ENCODE peak calls at places on chromosomes 3 and 15, in four cellular contexts. One of them, this sample, is unnamed.

GRCh38 chr15:95394186-95395067 is 936.1 kb upstream of the NR2F2 start:
- DNase-seq in neuronal stem cell: no peak
- DNase-seq in upper lobe of right lung: no peak
- DNase-seq in left ventricle myocardium inferior: no peak
- DNase-seq in this sample: no peak

GRCh38 chr3:194204036-194204792 is 68.3 kb downstream of the HES1 start:
- DNase-seq in left ventricle myocardium inferior: no peak
- DNase-seq in upper lobe of right lung: peak; percentile 73
- DNase-seq in neuronal stem cell: peak; percentile 23
- DNase-seq in this sample: no peak

GRCh38 chr15:38149315-38149714 is 103.3 kb upstream of the SPRED1 start:
- DNase-seq in neuronal stem cell: no peak
- DNase-seq in upper lobe of right lung: no peak
- DNase-seq in left ventricle myocardium inferior: no peak
- DNase-seq in this sample: no peak

GRCh38 chr3:128072454-128073184 is 20.4 kb downstream of the SEC61A1 start:
- DNase-seq in left ventricle myocardium inferior: no peak
- DNase-seq in upper lobe of right lung: peak; percentile 55
- DNase-seq in neuronal stem cell: no peak
- DNase-seq in this sample: no peak

GRCh38 chr15:29136815-29137214 is 132.8 kb downstream of the NSMCE3 start:
- DNase-seq in left ventricle myocardium inferior: no peak
- DNase-seq in upper lobe of right lung: peak; percentile 52
- DNase-seq in neuronal stem cell: no peak
- DNase-seq in this sample: no peak

GRCh38 chr3:76349715-76350480 is 564.5 kb upstream of the ZNF717 start:
- DNase-seq in upper lobe of right lung: no peak
- DNase-seq in neuronal stem cell: no peak
- DNase-seq in left ventricle myocardium inferior: no peak
- DNase-seq in this sample: no peak

GRCh38 chr3:185631508-185632206 is 45.6 kb downstream of the SENP2 start:
- DNase-seq in left ventricle myocardium inferior: no peak
- DNase-seq in upper lobe of right lung: no peak
- DNase-seq in neuronal stem cell: no peak
- DNase-seq in this sample: no peak

GRCh38 chr15:87752250-87752951 is 504.1 kb downstream of the NTRK3 start:
- DNase-seq in left ventricle myocardium inferior: no peak
- DNase-seq in upper lobe of right lung: no peak
- DNase-seq in neuronal stem cell: no peak
- DNase-seq in this sample: peak; percentile 16

GRCh38 chr3:87158823-87159222 is 68.3 kb upstream of the CHMP2B start:
- DNase-seq in left ventricle myocardium inferior: no peak
- DNase-seq in neuronal stem cell: no peak
- DNase-seq in upper lobe of right lung: no peak
- DNase-seq in this sample: no peak

GRCh38 chr15:100818927-100819326 is 60.7 kb upstream of the ALDH1A3 start:
- DNase-seq in upper lobe of right lung: no peak
- DNase-seq in neuronal stem cell: no peak
- DNase-seq in left ventricle myocardium inferior: no peak
- DNase-seq in this sample: no peak

GRCh38 chr15:80984856-80985255 is 4.8 kb downstream of the MESD start:
- DNase-seq in upper lobe of right lung: no peak
- DNase-seq in left ventricle myocardium inferior: no peak
- DNase-seq in neuronal stem cell: no peak
- DNase-seq in this sample: no peak

GRCh38 chr15:98884894-98885293 is 122.7 kb downstream of the PGPEP1L start:
- DNase-seq in neuronal stem cell: no peak
- DNase-seq in left ventricle myocardium inferior: no peak
- DNase-seq in upper lobe of right lung: no peak
- DNase-seq in this sample: no peak

GRCh38 chr15:92523176-92523575 is 129.5 kb downstream of the ST8SIA2 start:
- DNase-seq in upper lobe of right lung: no peak
- DNase-seq in left ventricle myocardium inferior: no peak
- DNase-seq in neuronal stem cell: no peak
- DNase-seq in this sample: no peak

GRCh38 chr3:170539886-170540285 is 46.0 kb downstream of the SLC7A14 start:
- DNase-seq in upper lobe of right lung: no peak
- DNase-seq in left ventricle myocardium inferior: no peak
- DNase-seq in neuronal stem cell: no peak
- DNase-seq in this sample: no peak

GRCh38 chr3:105791134-105791533 is 77.7 kb downstream of the CBLB start:
- DNase-seq in neuronal stem cell: no peak
- DNase-seq in left ventricle myocardium inferior: no peak
- DNase-seq in upper lobe of right lung: no peak
- DNase-seq in this sample: no peak

GRCh38 chr15:32974691-32975090 is 219.8 kb downstream of the FMN1 start:
- DNase-seq in left ventricle myocardium inferior: no peak
- DNase-seq in neuronal stem cell: no peak
- DNase-seq in upper lobe of right lung: no peak
- DNase-seq in this sample: no peak

GRCh38 chr15:29089731-29090616 is 179.6 kb downstream of the NSMCE3 start:
- DNase-seq in neuronal stem cell: no peak
- DNase-seq in left ventricle myocardium inferior: no peak
- DNase-seq in upper lobe of right lung: no peak
- DNase-seq in this sample: no peak

GRCh38 chr3:188792788-188793187 is 379.0 kb upstream of the TPRG1 start:
- DNase-seq in left ventricle myocardium inferior: peak; percentile 25
- DNase-seq in neuronal stem cell: no peak
- DNase-seq in upper lobe of right lung: peak; percentile 66
- DNase-seq in this sample: no peak

GRCh38 chr3:64588381-64588780 is 99.4 kb downstream of the ADAMTS9 start:
- DNase-seq in left ventricle myocardium inferior: no peak
- DNase-seq in neuronal stem cell: no peak
- DNase-seq in upper lobe of right lung: no peak
- DNase-seq in this sample: no peak

GRCh38 chr3:55014081-55014480 is 86.2 kb upstream of the LRTM1 start:
- DNase-seq in upper lobe of right lung: no peak
- DNase-seq in neuronal stem cell: no peak
- DNase-seq in left ventricle myocardium inferior: no peak
- DNase-seq in this sample: no peak

GRCh38 chr3:72102057-72102711 is 317.2 kb upstream of the PROK2 start:
- DNase-seq in left ventricle myocardium inferior: no peak
- DNase-seq in neuronal stem cell: no peak
- DNase-seq in upper lobe of right lung: no peak
- DNase-seq in this sample: no peak

GRCh38 chr3:113186566-113186965 is 24.8 kb upstream of the BOC start:
- DNase-seq in neuronal stem cell: no peak
- DNase-seq in upper lobe of right lung: no peak
- DNase-seq in left ventricle myocardium inferior: no peak
- DNase-seq in this sample: no peak

GRCh38 chr15:64989331-64990167 is at the start of gene SPG21:
- DNase-seq in left ventricle myocardium inferior: peak; percentile 93
- DNase-seq in upper lobe of right lung: peak; percentile 98
- DNase-seq in neuronal stem cell: peak; percentile 85
- DNase-seq in this sample: no peak

GRCh38 chr3:99843590-99844260 is 26.1 kb downstream of the CMSS1 start:
- DNase-seq in left ventricle myocardium inferior: no peak
- DNase-seq in upper lobe of right lung: no peak
- DNase-seq in neuronal stem cell: no peak
- DNase-seq in this sample: no peak

GRCh38 chr3:71949403-71949802 is 164.5 kb upstream of the PROK2 start:
- DNase-seq in left ventricle myocardium inferior: no peak
- DNase-seq in upper lobe of right lung: no peak
- DNase-seq in neuronal stem cell: no peak
- DNase-seq in this sample: no peak

GRCh38 chr3:39107056-39107873 is at the start of the genes GORASP1 and TTC21A:
- DNase-seq in upper lobe of right lung: peak; percentile 94
- DNase-seq in left ventricle myocardium inferior: peak; percentile 90
- DNase-seq in neuronal stem cell: peak; percentile 85
- DNase-seq in this sample: no peak

GRCh38 chr3:124263168-124263567 is 271.2 kb upstream of the ROPN1 start:
- DNase-seq in neuronal stem cell: no peak
- DNase-seq in left ventricle myocardium inferior: no peak
- DNase-seq in upper lobe of right lung: no peak
- DNase-seq in this sample: peak; percentile 82

GRCh38 chr15:62020576-62021160 is 39.6 kb downstream of the VPS13C start:
- DNase-seq in neuronal stem cell: no peak
- DNase-seq in upper lobe of right lung: no peak
- DNase-seq in left ventricle myocardium inferior: no peak
- DNase-seq in this sample: no peak

GRCh38 chr3:32104492-32104891 is 1.9 kb upstream of the GPD1L start:
- DNase-seq in neuronal stem cell: no peak
- DNase-seq in upper lobe of right lung: no peak
- DNase-seq in left ventricle myocardium inferior: no peak
- DNase-seq in this sample: no peak

GRCh38 chr3:187943677-187944390 is 198.6 kb upstream of the BCL6 start:
- DNase-seq in neuronal stem cell: no peak
- DNase-seq in left ventricle myocardium inferior: no peak
- DNase-seq in upper lobe of right lung: no peak
- DNase-seq in this sample: no peak

GRCh38 chr3:17233398-17233800 is 348.6 kb downstream of the PLCL2 start:
- DNase-seq in upper lobe of right lung: no peak
- DNase-seq in neuronal stem cell: peak; percentile 29
- DNase-seq in left ventricle myocardium inferior: no peak
- DNase-seq in this sample: peak; percentile 51

GRCh38 chr3:150547045-150547753 is 612 bp downstream of the EIF2A start:
- DNase-seq in left ventricle myocardium inferior: no peak
- DNase-seq in neuronal stem cell: no peak
- DNase-seq in upper lobe of right lung: no peak
- DNase-seq in this sample: no peak

GRCh38 chr3:182241777-182242556 is 530.2 kb downstream of the SOX2 start:
- DNase-seq in left ventricle myocardium inferior: peak; percentile 48
- DNase-seq in neuronal stem cell: peak; percentile 67
- DNase-seq in upper lobe of right lung: no peak
- DNase-seq in this sample: no peak

GRCh38 chr3:94862703-94863102 is 799.8 kb downstream of the NSUN3 start:
- DNase-seq in neuronal stem cell: no peak
- DNase-seq in upper lobe of right lung: no peak
- DNase-seq in left ventricle myocardium inferior: no peak
- DNase-seq in this sample: peak; percentile 14

GRCh38 chr3:58164199-58164879 is 46.4 kb downstream of the DNASE1L3 start:
- DNase-seq in upper lobe of right lung: peak; percentile 87
- DNase-seq in left ventricle myocardium inferior: peak; percentile 85
- DNase-seq in neuronal stem cell: no peak
- DNase-seq in this sample: no peak

GRCh38 chr3:99366663-99367429 is 271.5 kb upstream of the COL8A1 start:
- DNase-seq in neuronal stem cell: no peak
- DNase-seq in left ventricle myocardium inferior: no peak
- DNase-seq in upper lobe of right lung: no peak
- DNase-seq in this sample: no peak

GRCh38 chr15:39181901-39182300 is 399.0 kb upstream of the THBS1 start:
- DNase-seq in left ventricle myocardium inferior: no peak
- DNase-seq in neuronal stem cell: no peak
- DNase-seq in upper lobe of right lung: no peak
- DNase-seq in this sample: no peak

GRCh38 chr15:45200799-45201556 is 13.2 kb upstream of the SHF start:
- DNase-seq in upper lobe of right lung: peak; percentile 91
- DNase-seq in left ventricle myocardium inferior: peak; percentile 82
- DNase-seq in neuronal stem cell: peak; percentile 82
- DNase-seq in this sample: no peak

GRCh38 chr3:119690043-119690656 is 12.7 kb upstream of the CFAP91 start:
- DNase-seq in left ventricle myocardium inferior: no peak
- DNase-seq in upper lobe of right lung: no peak
- DNase-seq in neuronal stem cell: no peak
- DNase-seq in this sample: no peak

DNA sequence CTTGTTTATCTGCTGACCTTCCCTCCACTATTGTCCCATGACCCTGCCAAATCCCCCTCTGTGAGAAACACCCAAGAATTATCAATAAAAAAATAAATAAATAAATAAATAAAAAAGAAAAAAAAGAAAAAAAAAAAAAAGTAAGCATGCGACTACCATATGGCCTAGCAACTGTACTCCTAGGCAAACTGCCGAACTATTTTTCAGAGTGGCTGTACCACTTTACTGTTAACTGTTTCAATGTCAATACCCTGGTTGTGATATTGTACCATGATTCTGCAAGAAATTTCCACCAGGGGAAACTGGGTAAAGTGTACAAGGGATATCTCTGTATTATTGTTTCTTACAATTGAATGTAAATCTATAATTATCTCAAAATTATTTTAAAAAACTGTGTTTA is 41.3 kb upstream of the MAP4 start:
- DNase-seq in left ventricle myocardium inferior: no peak
- DNase-seq in upper lobe of right lung: no peak
- DNase-seq in neuronal stem cell: no peak
- DNase-seq in this sample: no peak
- H3K27ac ChIP-seq in left ventricle myocardium inferior: peak overlapping the region; percentile 22
- H3K27ac ChIP-seq in upper lobe of right lung: no peak overlapping the region
- H3K27ac ChIP-seq in neuronal stem cell: no peak overlapping the region
- H3K27ac ChIP-seq in this sample: no peak overlapping the region

GRCh38 chr3:53147161-53147902 is 13.7 kb upstream of the PRKCD start:
- DNase-seq in neuronal stem cell: no peak
- DNase-seq in upper lobe of right lung: peak; percentile 55
- DNase-seq in left ventricle myocardium inferior: no peak
- DNase-seq in this sample: no peak
- H3K27ac ChIP-seq in neuronal stem cell: no peak overlapping the region
- H3K27ac ChIP-seq in upper lobe of right lung: peak overlapping the region; percentile 8
- H3K27ac ChIP-seq in left ventricle myocardium inferior: no peak overlapping the region
- H3K27ac ChIP-seq in this sample: no peak overlapping the region

GRCh38 chr3:197353867-197354180 is 55.4 kb upstream of the DLG1 start:
- DNase-seq in neuronal stem cell: no peak
- DNase-seq in upper lobe of right lung: no peak
- DNase-seq in left ventricle myocardium inferior: no peak
- DNase-seq in this sample: no peak
- H3K27ac ChIP-seq in neuronal stem cell: no peak overlapping the region
- H3K27ac ChIP-seq in upper lobe of right lung: peak overlapping the region; percentile 43
- H3K27ac ChIP-seq in left ventricle myocardium inferior: peak overlapping the region; percentile 61
- H3K27ac ChIP-seq in this sample: no peak overlapping the region

GRCh38 chr3:108863799-108864135 is 41.2 kb downstream of the TRAT1 start:
- DNase-seq in upper lobe of right lung: no peak
- DNase-seq in neuronal stem cell: no peak
- DNase-seq in left ventricle myocardium inferior: no peak
- DNase-seq in this sample: no peak
- H3K27ac ChIP-seq in upper lobe of right lung: no peak overlapping the region
- H3K27ac ChIP-seq in neuronal stem cell: no peak overlapping the region
- H3K27ac ChIP-seq in left ventricle myocardium inferior: no peak overlapping the region
- H3K27ac ChIP-seq in this sample: no peak overlapping the region

DNA sequence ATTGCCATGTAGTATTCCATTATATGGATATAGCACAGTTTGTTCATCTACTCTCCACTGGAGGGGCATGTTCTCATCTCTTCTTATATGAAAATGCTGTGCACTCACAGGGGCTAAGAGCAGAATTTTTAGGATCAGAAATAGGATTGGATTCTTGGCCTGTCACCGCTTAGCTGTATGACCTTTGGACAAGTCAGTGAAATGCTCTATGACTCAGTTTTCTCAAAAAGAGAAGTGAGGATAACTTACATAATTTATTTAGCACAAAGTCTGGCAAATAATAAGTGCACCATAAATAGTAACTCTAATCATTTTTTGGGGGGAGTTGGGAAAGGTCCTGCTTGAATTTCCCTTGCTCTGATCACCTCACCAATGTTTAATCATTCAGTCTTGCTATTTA is 103.7 kb upstream of the LRIG1 start:
- DNase-seq in upper lobe of right lung: no peak
- DNase-seq in left ventricle myocardium inferior: no peak
- DNase-seq in neuronal stem cell: no peak
- DNase-seq in this sample: no peak
- H3K27ac ChIP-seq in upper lobe of right lung: no peak overlapping the region
- H3K27ac ChIP-seq in left ventricle myocardium inferior: no peak overlapping the region
- H3K27ac ChIP-seq in neuronal stem cell: no peak overlapping the region
- H3K27ac ChIP-seq in this sample: no peak overlapping the region